ENCODE peak calls at places on chromosomes 5 and 9, in four cellular contexts. T, R, V and J are unnamed samples.
A peak's percentile ranks its signal among the peaks of the same experiment; 100 is the strongest.

GRCh38 chr5:139058121-139058520 is 140.0 kb downstream of the SIL1 start:
- DNase-seq in T (no peak), R (no peak), V (no peak), J (no peak)

GRCh38 chr9:35813434-35814105 is 1.3 kb downstream of the HINT2 start:
- DNase-seq in T (no peak), R (no peak), V (no peak), J (no peak)

GRCh38 chr5:132470596-132470995 is 20.0 kb downstream of the IRF1 start:
- DNase-seq in T (no peak), R (peak; percentile 44), V (no peak), J (peak; percentile 19)

GRCh38 chr9:17807670-17808282 is 228.9 kb downstream of the SH3GL2 start:
- DNase-seq in T (no peak), R (no peak), V (peak; percentile 59), J (no peak)

GRCh38 chr5:132099905-132100304 is 26.3 kb downstream of the CSF2 start:
- DNase-seq in T (no peak), R (no peak), V (no peak), J (no peak)

GRCh38 chr5:138874241-138874640 is 894 bp downstream of the LRRTM2 start:
- DNase-seq in T (no peak), R (no peak), V (no peak), J (no peak)

GRCh38 chr9:3969846-3970245 is 330.0 kb downstream of the GLIS3 start:
- DNase-seq in T (no peak), R (no peak), V (no peak), J (no peak)

GRCh38 chr9:83544002-83544698 is 5.9 kb upstream of the FRMD3 start:
- DNase-seq in T (no peak), R (no peak), V (peak; percentile 32), J (no peak)

GRCh38 chr5:127863161-127863560 is 160.0 kb downstream of the CCDC192 start:
- DNase-seq in T (no peak), R (no peak), V (no peak), J (no peak)

GRCh38 chr9:136626066-136626725 is 36.5 kb upstream of the EGFL7 start:
- DNase-seq in T (no peak), R (peak; percentile 78), V (peak; percentile 76), J (peak; percentile 66)

GRCh38 chr5:1673042-1673674 is 126.5 kb downstream of the MRPL36 start:
- DNase-seq in T (no peak), R (peak; percentile 30), V (no peak), J (no peak)

GRCh38 chr5:137624786-137625349 is 111.0 kb downstream of the KLHL3 start:
- DNase-seq in T (no peak), R (no peak), V (no peak), J (no peak)

GRCh38 chr5:39014544-39014943 is 59.7 kb downstream of the RICTOR start:
- DNase-seq in T (no peak), R (no peak), V (no peak), J (no peak)

GRCh38 chr5:50606179-50606578 is 60.3 kb upstream of the PARP8 start:
- DNase-seq in T (no peak), R (no peak), V (no peak), J (no peak)

GRCh38 chr5:167524941-167525485 is 766.4 kb upstream of the WWC1 start:
- DNase-seq in T (no peak), R (no peak), V (no peak), J (no peak)

GRCh38 chr9:126326228-126327015 is at the start of gene MVB12B:
- DNase-seq in T (no peak), R (peak; percentile 81), V (peak; percentile 36), J (no peak)

GRCh38 chr5:64209353-64209752 is 43.7 kb downstream of the RNF180 start:
- DNase-seq in T (no peak), R (no peak), V (no peak), J (no peak)

GRCh38 chr5:64206653-64207052 is 41.0 kb downstream of the RNF180 start:
- DNase-seq in T (no peak), R (no peak), V (no peak), J (no peak)

GRCh38 chr5:64210866-64211265 is 45.2 kb downstream of the RNF180 start:
- DNase-seq in T (no peak), R (no peak), V (no peak), J (no peak)

GRCh38 chr5:64213568-64213967 is 47.9 kb downstream of the RNF180 start:
- DNase-seq in T (no peak), R (no peak), V (no peak), J (no peak)

DNA sequence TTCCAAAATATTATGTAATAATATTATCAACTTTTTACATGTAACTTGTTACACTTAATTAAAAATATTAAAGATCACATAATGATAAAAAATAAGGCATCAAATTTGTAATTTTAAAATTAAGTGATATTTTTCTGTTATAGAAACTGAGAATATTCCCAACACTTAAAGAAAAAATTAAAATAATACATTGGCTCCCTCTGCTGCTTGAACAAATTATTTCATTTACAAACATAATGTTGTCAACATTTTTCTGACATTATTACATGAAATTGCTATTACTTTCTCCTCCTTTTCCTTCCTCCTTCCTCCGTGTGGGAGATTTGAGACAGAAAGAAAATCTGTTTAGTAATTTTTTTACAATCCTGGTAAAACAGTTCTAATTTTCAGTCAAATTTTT is 42.3 kb downstream of the RNF180 start:
- DNase-seq in T (no peak), R (no peak), V (no peak), J (no peak)
- TF ChIP-seq CTCF in T (no peak), R (no peak), V (peak; percentile 23), J (peak; percentile 22)

GRCh38 chr5:141398608-141399007 is 861 bp downstream of the PCDHGB5 start:
- DNase-seq in T (no peak), R (no peak), V (no peak), J (no peak)

GRCh38 chr5:141388661-141389060 is 1.2 kb downstream of the PCDHGB4 start:
- DNase-seq in T (no peak), R (no peak), V (no peak), J (no peak)

GRCh38 chr5:141392429-141393198 is at the start of gene PCDHGA8:
- DNase-seq in T (no peak), R (no peak), V (no peak), J (no peak)

GRCh38 chr5:141389153-141390042 is 1.9 kb downstream of the PCDHGB4 start:
- DNase-seq in T (no peak), R (no peak), V (no peak), J (no peak)

GRCh38 chr5:141393267-141393666 is 834 bp downstream of the PCDHGA8 start:
- DNase-seq in T (no peak), R (no peak), V (no peak), J (no peak)
- H3K9me3 ChIP-seq in T (peaks cover 87% of the 10 kb centered on the region), R (peaks cover 4% of the 10 kb centered on the region), V (peaks cover 21% of the 10 kb centered on the region), J (peaks cover 74% of the 10 kb centered on the region)

GRCh38 chr9:91771864-91772263 is 178.2 kb downstream of the ROR2 start:
- DNase-seq in T (no peak), R (no peak), V (no peak), J (no peak)

GRCh38 chr9:91768977-91769916 is 180.8 kb downstream of the ROR2 start:
- DNase-seq in T (no peak), R (no peak), V (no peak), J (no peak)

GRCh38 chr9:91773166-91773565 is 176.9 kb downstream of the ROR2 start:
- DNase-seq in T (no peak), R (no peak), V (no peak), J (no peak)

GRCh38 chr9:91770229-91770628 is 179.8 kb downstream of the ROR2 start:
- DNase-seq in T (no peak), R (no peak), V (no peak), J (no peak)

GRCh38 chr9:91771027-91771426 is 179.0 kb downstream of the ROR2 start:
- DNase-seq in T (no peak), R (no peak), V (peak; percentile 52), J (peak; percentile 66)
- H3K27ac ChIP-seq in T (no peak overlapping the region), R (no peak overlapping the region), V (no peak overlapping the region), J (no peak overlapping the region)

DNA sequence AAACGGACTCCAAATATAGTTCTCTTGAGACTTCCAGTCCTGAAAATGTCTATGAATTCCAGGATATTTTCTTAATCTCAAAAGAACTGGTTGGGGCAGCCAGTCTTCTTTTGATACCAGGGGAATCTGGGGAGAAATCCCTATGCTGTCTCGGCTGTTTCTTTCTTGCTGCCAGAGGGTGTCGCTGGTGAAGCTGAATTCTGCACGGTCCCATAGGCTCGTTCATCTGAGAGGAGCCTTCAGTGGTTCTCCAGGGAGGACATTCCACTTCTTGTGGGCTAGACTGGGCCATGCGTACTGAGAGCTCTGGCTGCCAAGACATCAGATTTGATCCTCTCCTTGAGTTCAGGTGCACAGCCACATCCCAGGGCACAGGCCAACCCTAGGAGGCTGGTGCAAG is 155.0 kb upstream of the CLINT1 start:
- DNase-seq in T (no peak), R (no peak), V (peak; percentile 16), J (no peak)
- TF ChIP-seq CTCF in T (no peak), R (no peak), V (peak; percentile 27), J (no peak)